ENCODE peak calls at places on chromosomes 7 and 10, in five cellular contexts. One of them, this sample, is unnamed.
A peak's percentile ranks its signal among the peaks of the same experiment; 100 is the strongest.

GRCh38 chr7:150778738-150779301 is 21.3 kb downstream of the TMEM176B start:
- DNase-seq in progenitor cell of endocrine pancreas: peak; percentile 67
- DNase-seq in mucosa of descending colon: peak; percentile 84
- DNase-seq in left ventricle myocardium inferior: peak; percentile 85
- DNase-seq in GM12864: peak; percentile 29
- DNase-seq in this sample: peak; percentile 93

GRCh38 chr10:35795131-35795819 is 153.2 kb upstream of the FZD8 start:
- DNase-seq in progenitor cell of endocrine pancreas: no peak
- DNase-seq in mucosa of descending colon: no peak
- DNase-seq in left ventricle myocardium inferior: no peak
- DNase-seq in GM12864: no peak
- DNase-seq in this sample: no peak

GRCh38 chr7:88111136-88111748 is 108.6 kb downstream of the SRI start:
- DNase-seq in progenitor cell of endocrine pancreas: no peak
- DNase-seq in mucosa of descending colon: no peak
- DNase-seq in left ventricle myocardium inferior: no peak
- DNase-seq in GM12864: peak; percentile 37
- DNase-seq in this sample: no peak

GRCh38 chr7:130150587-130150986 is 54.6 kb downstream of the TMEM209 start:
- DNase-seq in progenitor cell of endocrine pancreas: no peak
- DNase-seq in mucosa of descending colon: no peak
- DNase-seq in left ventricle myocardium inferior: no peak
- DNase-seq in GM12864: peak; percentile 64
- DNase-seq in this sample: no peak

GRCh38 chr10:100325164-100325563 is 4.9 kb downstream of the PKD2L1 start:
- DNase-seq in progenitor cell of endocrine pancreas: peak; percentile 38
- DNase-seq in mucosa of descending colon: no peak
- DNase-seq in left ventricle myocardium inferior: no peak
- DNase-seq in GM12864: no peak
- DNase-seq in this sample: no peak

GRCh38 chr7:26910221-26910620 is 45.8 kb upstream of the SKAP2 start:
- DNase-seq in progenitor cell of endocrine pancreas: no peak
- DNase-seq in mucosa of descending colon: peak; percentile 54
- DNase-seq in left ventricle myocardium inferior: no peak
- DNase-seq in GM12864: no peak
- DNase-seq in this sample: no peak

GRCh38 chr10:103145860-103146466 is 47.1 kb downstream of the NT5C2 start:
- DNase-seq in progenitor cell of endocrine pancreas: no peak
- DNase-seq in mucosa of descending colon: no peak
- DNase-seq in left ventricle myocardium inferior: peak; percentile 50
- DNase-seq in GM12864: no peak
- DNase-seq in this sample: no peak

GRCh38 chr7:153091477-153091876 is 331.9 kb downstream of the ACTR3B start:
- DNase-seq in progenitor cell of endocrine pancreas: no peak
- DNase-seq in mucosa of descending colon: no peak
- DNase-seq in left ventricle myocardium inferior: no peak
- DNase-seq in GM12864: no peak
- DNase-seq in this sample: no peak

GRCh38 chr10:74202356-74202755 is 51.3 kb downstream of the ADK start:
- DNase-seq in progenitor cell of endocrine pancreas: no peak
- DNase-seq in mucosa of descending colon: no peak
- DNase-seq in left ventricle myocardium inferior: no peak
- DNase-seq in GM12864: no peak
- DNase-seq in this sample: no peak

GRCh38 chr10:22699976-22700375 is 14.4 kb downstream of the PIP4K2A start:
- DNase-seq in progenitor cell of endocrine pancreas: no peak
- DNase-seq in mucosa of descending colon: no peak
- DNase-seq in left ventricle myocardium inferior: no peak
- DNase-seq in GM12864: no peak
- DNase-seq in this sample: no peak

GRCh38 chr7:49099587-49100326 is 175.4 kb downstream of the CDC14C start:
- DNase-seq in progenitor cell of endocrine pancreas: no peak
- DNase-seq in mucosa of descending colon: no peak
- DNase-seq in left ventricle myocardium inferior: no peak
- DNase-seq in GM12864: no peak
- DNase-seq in this sample: no peak

GRCh38 chr7:18315241-18315640 is 180.3 kb upstream of the HDAC9 start:
- DNase-seq in progenitor cell of endocrine pancreas: no peak
- DNase-seq in mucosa of descending colon: no peak
- DNase-seq in left ventricle myocardium inferior: no peak
- DNase-seq in GM12864: no peak
- DNase-seq in this sample: no peak

GRCh38 chr7:18320422-18320821 is 175.1 kb upstream of the HDAC9 start:
- DNase-seq in progenitor cell of endocrine pancreas: no peak
- DNase-seq in mucosa of descending colon: no peak
- DNase-seq in left ventricle myocardium inferior: no peak
- DNase-seq in GM12864: no peak
- DNase-seq in this sample: no peak

GRCh38 chr7:18317956-18318355 is 177.6 kb upstream of the HDAC9 start:
- DNase-seq in progenitor cell of endocrine pancreas: no peak
- DNase-seq in mucosa of descending colon: no peak
- DNase-seq in left ventricle myocardium inferior: no peak
- DNase-seq in GM12864: no peak
- DNase-seq in this sample: no peak

GRCh38 chr7:18320971-18321567 is 174.5 kb upstream of the HDAC9 start:
- DNase-seq in progenitor cell of endocrine pancreas: no peak
- DNase-seq in mucosa of descending colon: no peak
- DNase-seq in left ventricle myocardium inferior: no peak
- DNase-seq in GM12864: peak; percentile 24
- DNase-seq in this sample: no peak
- TF ChIP-seq CTCF in progenitor cell of endocrine pancreas: peak; percentile 67
- TF ChIP-seq CTCF in mucosa of descending colon: no peak
- TF ChIP-seq CTCF in left ventricle myocardium inferior: peak; percentile 59
- TF ChIP-seq CTCF in GM12864: peak; percentile 55
- TF ChIP-seq CTCF in this sample: peak; percentile 88

DNA sequence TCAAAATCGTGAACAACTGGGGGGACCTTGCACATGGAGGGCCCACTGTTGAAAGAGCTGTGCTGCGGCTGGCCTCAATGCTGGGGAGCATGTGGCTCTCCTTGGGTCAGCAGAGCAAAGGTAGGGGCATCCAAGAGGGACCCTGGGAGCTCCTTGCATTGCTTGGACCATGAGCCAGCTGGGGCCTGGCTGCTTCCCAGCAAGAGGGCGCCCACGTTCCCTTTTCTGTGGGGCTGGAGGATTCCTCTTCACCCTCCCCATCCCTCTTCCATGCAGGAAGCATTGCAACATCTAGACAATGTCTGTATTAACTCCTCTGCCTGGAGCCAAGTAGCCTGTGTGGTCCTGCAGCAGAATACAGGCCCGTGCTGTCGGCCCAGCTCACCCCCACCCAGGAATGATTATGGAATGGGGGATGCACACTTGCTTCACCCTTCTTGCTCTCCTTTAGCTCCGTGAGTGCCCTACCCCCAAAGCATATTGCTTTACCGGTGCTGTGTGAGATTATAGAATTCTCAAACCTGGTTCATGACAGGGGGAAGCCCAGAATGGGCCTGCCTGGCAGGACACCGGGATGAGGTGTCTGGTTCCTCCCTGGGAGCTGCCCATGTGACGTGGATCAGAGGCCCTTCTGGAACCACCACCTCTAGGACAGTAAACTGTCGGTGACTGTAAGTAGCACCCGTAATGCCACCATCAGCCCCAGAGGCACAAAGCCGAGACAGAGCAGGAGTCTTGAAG is 61.9 kb downstream of the SYPL1 start:
- DNase-seq in progenitor cell of endocrine pancreas: no peak
- DNase-seq in mucosa of descending colon: no peak
- DNase-seq in left ventricle myocardium inferior: no peak
- DNase-seq in GM12864: no peak
- DNase-seq in this sample: no peak
- TF ChIP-seq CTCF in progenitor cell of endocrine pancreas: no peak
- TF ChIP-seq CTCF in mucosa of descending colon: no peak
- TF ChIP-seq CTCF in left ventricle myocardium inferior: no peak
- TF ChIP-seq CTCF in GM12864: peak; percentile 14
- TF ChIP-seq CTCF in this sample: no peak

DNA sequence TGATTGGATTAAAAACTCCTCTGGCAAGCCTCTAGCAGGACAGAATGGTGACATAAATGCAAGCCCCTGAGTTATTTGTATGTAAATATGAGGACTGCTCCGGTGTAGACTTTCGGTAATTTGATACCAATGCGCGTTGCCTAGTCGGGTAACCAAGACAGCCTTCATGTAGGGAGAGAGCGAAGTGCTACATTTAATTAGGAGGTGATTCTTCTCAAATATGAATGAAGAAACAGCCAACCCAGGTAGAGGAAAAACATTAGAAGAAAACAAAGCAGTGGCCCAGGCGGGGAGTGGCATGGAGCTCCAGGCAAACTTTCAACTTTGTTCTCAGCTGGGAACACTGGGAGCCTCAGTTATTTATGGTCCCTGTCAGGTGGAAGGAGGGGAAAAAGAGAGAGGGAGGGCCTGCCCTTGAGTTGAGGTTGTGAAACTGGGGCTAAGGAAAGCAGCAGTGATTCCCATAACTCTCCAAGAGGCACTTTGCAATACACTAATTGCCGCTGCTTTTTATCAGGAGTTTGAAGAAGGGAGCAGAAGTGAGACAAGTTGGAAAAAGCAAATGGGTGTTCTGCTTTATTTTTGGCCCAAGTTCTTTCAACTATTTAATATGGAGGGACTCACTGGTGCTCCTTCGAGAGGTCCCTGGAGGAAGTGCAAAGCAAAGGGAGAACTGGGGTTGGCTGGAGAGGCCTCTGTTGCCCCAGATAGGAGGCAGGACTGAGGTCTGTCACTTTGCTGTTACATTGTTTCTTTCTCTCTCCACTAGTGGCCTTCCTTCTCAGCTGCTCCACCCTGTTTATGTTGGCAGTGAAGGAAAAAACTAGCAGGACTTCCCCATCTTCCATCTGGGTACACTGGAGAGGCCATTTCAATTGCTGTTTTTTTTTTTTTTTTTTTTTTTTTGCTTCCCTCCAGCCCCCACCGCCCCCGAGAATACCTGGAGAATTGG is 234.6 kb upstream of the CCDC6 start:
- DNase-seq in progenitor cell of endocrine pancreas: peak; percentile 12
- DNase-seq in mucosa of descending colon: no peak
- DNase-seq in left ventricle myocardium inferior: peak; percentile 17
- DNase-seq in GM12864: no peak
- DNase-seq in this sample: no peak
- TF ChIP-seq CTCF in progenitor cell of endocrine pancreas: no peak
- TF ChIP-seq CTCF in mucosa of descending colon: no peak
- TF ChIP-seq CTCF in left ventricle myocardium inferior: no peak
- TF ChIP-seq CTCF in GM12864: no peak
- TF ChIP-seq CTCF in this sample: no peak

GRCh38 chr7:34776748-34777358 is 118.8 kb downstream of the NPSR1 start:
- DNase-seq in progenitor cell of endocrine pancreas: no peak
- DNase-seq in mucosa of descending colon: no peak
- DNase-seq in left ventricle myocardium inferior: no peak
- DNase-seq in GM12864: no peak
- DNase-seq in this sample: no peak

DNA sequence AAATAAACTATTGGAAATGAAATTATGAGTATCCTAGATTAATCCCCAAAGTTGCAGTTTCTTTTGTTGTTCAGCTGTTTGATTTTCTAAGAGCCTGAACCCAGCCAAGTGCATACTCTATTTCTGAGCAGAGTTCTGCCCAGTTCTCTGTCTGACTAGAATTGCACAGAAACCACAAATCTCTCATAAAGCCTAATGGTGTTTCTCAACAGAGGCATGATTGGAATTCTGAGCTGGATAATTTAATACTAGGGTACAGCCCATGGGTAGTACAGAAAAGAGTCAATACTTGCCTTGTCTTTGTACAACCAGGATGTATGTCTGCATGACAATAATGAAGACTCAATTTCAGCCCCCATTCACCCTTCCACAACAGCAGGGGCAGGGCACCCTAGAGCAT is 114.3 kb downstream of the NPSR1 start:
- DNase-seq in progenitor cell of endocrine pancreas: no peak
- DNase-seq in mucosa of descending colon: no peak
- DNase-seq in left ventricle myocardium inferior: no peak
- DNase-seq in GM12864: no peak
- DNase-seq in this sample: no peak
- TF ChIP-seq CTCF in progenitor cell of endocrine pancreas: no peak
- TF ChIP-seq CTCF in mucosa of descending colon: no peak
- TF ChIP-seq CTCF in left ventricle myocardium inferior: no peak
- TF ChIP-seq CTCF in GM12864: no peak
- TF ChIP-seq CTCF in this sample: no peak

GRCh38 chr7:141754939-141755338 is 9.0 kb upstream of the TAS2R3 start:
- DNase-seq in progenitor cell of endocrine pancreas: no peak
- DNase-seq in mucosa of descending colon: no peak
- DNase-seq in left ventricle myocardium inferior: no peak
- DNase-seq in GM12864: no peak
- DNase-seq in this sample: no peak

GRCh38 chr7:141748401-141748800 is 10.2 kb downstream of the SSBP1 start:
- DNase-seq in progenitor cell of endocrine pancreas: no peak
- DNase-seq in mucosa of descending colon: no peak
- DNase-seq in left ventricle myocardium inferior: no peak
- DNase-seq in GM12864: no peak
- DNase-seq in this sample: no peak

GRCh38 chr7:141752634-141753033 is 11.3 kb upstream of the TAS2R3 start:
- DNase-seq in progenitor cell of endocrine pancreas: no peak
- DNase-seq in mucosa of descending colon: no peak
- DNase-seq in left ventricle myocardium inferior: no peak
- DNase-seq in GM12864: no peak
- DNase-seq in this sample: no peak
- TF ChIP-seq CTCF in progenitor cell of endocrine pancreas: peak; percentile 44
- TF ChIP-seq CTCF in mucosa of descending colon: no peak
- TF ChIP-seq CTCF in left ventricle myocardium inferior: peak; percentile 31
- TF ChIP-seq CTCF in GM12864: peak; percentile 28
- TF ChIP-seq CTCF in this sample: peak; percentile 69

GRCh38 chr7:5827755-5828154 is 46.3 kb upstream of the RNF216 start:
- DNase-seq in progenitor cell of endocrine pancreas: no peak
- DNase-seq in mucosa of descending colon: no peak
- DNase-seq in left ventricle myocardium inferior: no peak
- DNase-seq in GM12864: no peak
- DNase-seq in this sample: peak; percentile 25

GRCh38 chr7:5824297-5824610 is 42.8 kb upstream of the RNF216 start:
- DNase-seq in progenitor cell of endocrine pancreas: no peak
- DNase-seq in mucosa of descending colon: no peak
- DNase-seq in left ventricle myocardium inferior: no peak
- DNase-seq in GM12864: no peak
- DNase-seq in this sample: no peak

DNA sequence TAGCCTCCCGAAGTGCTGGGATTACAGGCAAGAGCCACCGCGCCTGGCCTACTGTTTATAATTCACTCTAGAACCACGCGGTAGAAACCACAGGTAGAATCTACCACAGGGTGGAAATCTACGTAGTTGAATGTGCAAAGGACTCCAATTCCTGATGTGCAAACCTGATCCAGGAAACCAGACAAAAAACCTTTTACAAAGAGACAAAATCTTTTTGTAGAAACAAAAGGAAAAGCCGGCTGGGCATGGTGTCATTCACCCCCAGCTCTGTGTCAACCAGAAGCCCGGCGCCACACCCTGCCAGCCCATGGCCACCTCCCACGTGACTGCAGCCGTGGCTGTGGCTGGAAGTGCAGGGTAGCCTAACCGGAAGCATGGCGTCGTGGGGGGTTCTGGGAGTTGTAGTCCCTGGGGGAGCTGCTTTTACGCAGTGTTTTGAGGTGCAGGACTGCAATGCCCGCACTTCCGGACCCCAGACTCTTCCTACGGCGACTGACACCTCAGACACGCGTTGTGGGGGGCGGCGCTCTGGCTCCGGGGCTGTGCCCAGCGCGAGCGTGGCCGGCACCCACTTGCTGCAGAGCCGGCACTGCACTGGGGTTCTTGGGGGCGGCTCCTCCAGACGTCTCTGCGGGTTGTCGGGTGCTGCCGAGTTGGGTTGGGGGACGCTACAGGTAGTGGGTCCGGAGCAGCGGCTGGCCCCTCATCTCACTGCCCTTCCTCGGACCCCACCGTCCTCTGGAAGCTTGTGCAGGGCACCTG is 41.5 kb upstream of the RNF216 start:
- DNase-seq in progenitor cell of endocrine pancreas: peak; percentile 83
- DNase-seq in mucosa of descending colon: peak; percentile 98
- DNase-seq in left ventricle myocardium inferior: peak; percentile 95
- DNase-seq in GM12864: peak; percentile 89
- DNase-seq in this sample: peak; percentile 95
- TF ChIP-seq CTCF in progenitor cell of endocrine pancreas: no peak
- TF ChIP-seq CTCF in mucosa of descending colon: no peak
- TF ChIP-seq CTCF in left ventricle myocardium inferior: peak; percentile 50
- TF ChIP-seq CTCF in GM12864: peak; percentile 23
- TF ChIP-seq CTCF in this sample: no peak

GRCh38 chr10:43901302-43901701 is 252.6 kb upstream of the ZNF32 start:
- DNase-seq in progenitor cell of endocrine pancreas: no peak
- DNase-seq in mucosa of descending colon: no peak
- DNase-seq in left ventricle myocardium inferior: no peak
- DNase-seq in GM12864: no peak
- DNase-seq in this sample: no peak
- TF ChIP-seq CTCF in progenitor cell of endocrine pancreas: no peak
- TF ChIP-seq CTCF in mucosa of descending colon: no peak
- TF ChIP-seq CTCF in left ventricle myocardium inferior: no peak
- TF ChIP-seq CTCF in GM12864: peak; percentile 7
- TF ChIP-seq CTCF in this sample: peak; percentile 51

This sample was measured in glutamatergic neuron.